ENCODE peak calls at places on chromosomes 5 and 9, in five cellular contexts. M is HuH-7.5, B is LoVo, T is left ventricle myocardium superior, N is fibroblast of lung. Y is an unnamed sample.

GRCh38 chr9:127444283-127444920 is 6.8 kb downstream of the RPL12 start:
- DNase-seq in M (no peak), B (no peak), T (no peak), N (no peak), Y (peak)

GRCh38 chr9:4182831-4183230 is 117.0 kb downstream of the GLIS3 start:
- DNase-seq in M (no peak), B (no peak), T (no peak), N (no peak), Y (no peak)

GRCh38 chr5:167254150-167254549 is 1037.3 kb upstream of the WWC1 start:
- DNase-seq in M (no peak), B (no peak), T (no peak), N (no peak), Y (no peak)

GRCh38 chr9:38621434-38622082 is 1.2 kb upstream of the ANKRD18A start:
- DNase-seq in M (no peak), B (no peak), T (peak), N (peak), Y (no peak)

GRCh38 chr9:93810028-93810971 is 144.9 kb downstream of the BARX1 start:
- DNase-seq in M (no peak), B (no peak), T (no peak), N (no peak), Y (no peak)

GRCh38 chr9:136501686-136502085 is 18.8 kb upstream of the SEC16A start:
- DNase-seq in M (no peak), B (no peak), T (no peak), N (no peak), Y (no peak)

GRCh38 chr5:126016256-126016655 is 407.0 kb upstream of the GRAMD2B start:
- DNase-seq in M (no peak), B (no peak), T (peak), N (peak), Y (peak)

GRCh38 chr5:107090471-107090870 is 580.3 kb downstream of the EFNA5 start:
- DNase-seq in M (no peak), B (no peak), T (no peak), N (no peak), Y (no peak)

GRCh38 chr5:177023247-177023703 is 779 bp downstream of the ZNF346 start:
- DNase-seq in M (peak), B (no peak), T (no peak), N (peak), Y (peak)

GRCh38 chr5:132501961-132502931 is 11.7 kb upstream of the IRF1 start:
- DNase-seq in M (no peak), B (no peak), T (no peak), N (peak), Y (no peak)

GRCh38 chr5:82911902-82912301 is 165.3 kb downstream of the TMEM167A start:
- DNase-seq in M (no peak), B (no peak), T (no peak), N (no peak), Y (no peak)

GRCh38 chr9:33234511-33235467 is 5.2 kb upstream of the SPINK4 start:
- DNase-seq in M (no peak), B (peak), T (no peak), N (peak), Y (no peak)

GRCh38 chr5:73693573-73694061 is 67.6 kb downstream of the ARHGEF28 start:
- DNase-seq in M (no peak), B (no peak), T (no peak), N (peak), Y (no peak)

Y was measured in cerebellar cortex.